ENCODE peak calls at places on chromosome 19, in five cellular contexts. P, V, B, R and I are unnamed samples.

GRCh38 chr19:1624458-1624857 is 19.2 kb upstream of the UQCR11 start:
- DNase-seq in V (peak; percentile 69), R (peak; percentile 49), P (peak; percentile 64), B (peak; percentile 97), I (peak; percentile 14)

GRCh38 chr19:35085947-35086346 is 29.7 kb upstream of the FXYD3 start:
- DNase-seq in P (no peak), B (no peak), V (no peak), R (no peak), I (no peak)

GRCh38 chr19:45467456-45468158 is at the start of gene FOSB:
- DNase-seq in B (peak; percentile 98), R (peak; percentile 97), V (peak; percentile 97), P (peak; percentile 92), I (peak; percentile 87)

GRCh38 chr19:9865732-9866627 is 30.9 kb downstream of the PIN1 start:
- DNase-seq in V (no peak), B (no peak), P (no peak), R (no peak), I (no peak)

GRCh38 chr19:50205681-50206138 is 2.3 kb downstream of the MYH14 start:
- DNase-seq in R (no peak), B (peak; percentile 81), P (no peak), V (no peak), I (no peak)

GRCh38 chr19:55152017-55152416 is 3.0 kb upstream of the TNNT1 start:
- DNase-seq in V (no peak), R (no peak), P (no peak), B (no peak), I (no peak)

GRCh38 chr19:10259162-10259905 is 7.3 kb downstream of the MRPL4 start:
- DNase-seq in R (peak; percentile 90), B (peak; percentile 93), P (peak; percentile 94), V (peak; percentile 89), I (peak; percentile 88)

GRCh38 chr19:33902802-33903488 is 106.3 kb downstream of the KCTD15 start:
- DNase-seq in R (no peak), P (no peak), V (no peak), B (no peak), I (no peak)

GRCh38 chr19:55096061-55096701 is 20.5 kb downstream of the EPS8L1 start:
- DNase-seq in V (peak; percentile 28), P (no peak), B (peak; percentile 86), R (no peak), I (no peak)

GRCh38 chr19:14479985-14480694 is 5.0 kb upstream of the PTGER1 start:
- DNase-seq in V (no peak), R (no peak), B (peak; percentile 99), P (peak; percentile 84), I (no peak)

GRCh38 chr19:4350111-4350510 is 6.7 kb downstream of the MPND start:
- DNase-seq in V (no peak), R (no peak), B (peak; percentile 22), P (no peak), I (no peak)

GRCh38 chr19:1651061-1651547 is 1.3 kb downstream of the TCF3 start:
- DNase-seq in R (peak; percentile 42), P (peak; percentile 49), B (peak; percentile 93), V (no peak), I (no peak)

GRCh38 chr19:35911790-35912189 is 3.7 kb upstream of the TYROBP start:
- DNase-seq in B (no peak), V (no peak), R (no peak), P (no peak), I (no peak)

GRCh38 chr19:39038098-39038497 is 5.7 kb upstream of the FBXO27 start:
- DNase-seq in R (peak; percentile 47), P (peak; percentile 15), B (peak; percentile 77), V (no peak), I (peak; percentile 61)

GRCh38 chr19:359653-359925 is 15.0 kb upstream of the MIER2 start:
- DNase-seq in V (no peak), P (no peak), R (no peak), B (peak; percentile 35), I (no peak)

GRCh38 chr19:44723952-44724319 is 24.6 kb upstream of the BCL3 start:
- DNase-seq in B (peak; percentile 92), P (peak; percentile 75), R (peak; percentile 86), V (peak; percentile 90), I (peak; percentile 64)

GRCh38 chr19:14361824-14362223 is 19.4 kb upstream of the ADGRE5 start:
- DNase-seq in P (no peak), V (no peak), R (peak; percentile 62), B (peak; percentile 82), I (no peak)

GRCh38 chr19:47445937-47446402 is 25.7 kb downstream of the SLC8A2 start:
- DNase-seq in P (no peak), R (peak; percentile 50), V (peak; percentile 67), B (peak; percentile 82), I (no peak)

GRCh38 chr19:42606660-42607351 is 12.1 kb upstream of the CEACAM8 start:
- DNase-seq in B (peak; percentile 90), R (peak; percentile 33), V (no peak), P (peak; percentile 60), I (peak; percentile 19)

GRCh38 chr19:16228637-16229321 is 31.1 kb downstream of the AP1M1 start:
- DNase-seq in V (no peak), R (no peak), B (peak; percentile 35), P (no peak), I (no peak)

GRCh38 chr19:39127812-39128510 is 2.4 kb downstream of the PAK4 start:
- DNase-seq in R (no peak), P (no peak), B (peak; percentile 37), V (no peak), I (no peak)

GRCh38 chr19:38079926-38080380 is 144.1 kb downstream of the DPF1 start:
- DNase-seq in R (peak; percentile 84), P (no peak), V (no peak), B (peak; percentile 59), I (peak; percentile 68)

GRCh38 chr19:58330458-58330857 is 3.7 kb downstream of the ZSCAN22 start:
- DNase-seq in R (peak; percentile 78), P (no peak), B (no peak), V (no peak), I (no peak)

GRCh38 chr19:21202865-21203494 is 61.1 kb downstream of the ZNF431 start:
- DNase-seq in B (peak; percentile 54), V (no peak), R (peak; percentile 29), P (peak; percentile 13), I (no peak)

GRCh38 chr19:16146112-16146511 is 2.6 kb downstream of the HSH2D start:
- DNase-seq in B (no peak), P (no peak), V (no peak), R (no peak), I (no peak)

GRCh38 chr19:2524840-2525723 is 49.2 kb downstream of the GADD45B start:
- DNase-seq in B (peak; percentile 77), R (peak; percentile 39), P (no peak), V (peak; percentile 81), I (peak; percentile 68)

GRCh38 chr19:41195675-41196497 is 2.9 kb downstream of the CYP2S1 start:
- DNase-seq in P (no peak), B (no peak), R (no peak), V (no peak), I (no peak)

GRCh38 chr19:10758978-10759377 is 41.1 kb downstream of the DNM2 start:
- DNase-seq in P (no peak), B (no peak), V (no peak), R (no peak), I (no peak)

GRCh38 chr19:51473009-51473707 is 5.2 kb upstream of the CEACAM18 start:
- DNase-seq in R (peak; percentile 80), V (peak; percentile 59), P (peak; percentile 83), B (peak; percentile 82), I (peak; percentile 56)

GRCh38 chr19:42267644-42268141 is 1.4 kb upstream of the CIC start:
- DNase-seq in V (no peak), R (no peak), B (no peak), P (no peak), I (no peak)